ENCODE peak calls at places on chromosomes 4 and X, in five cellular contexts. One of them, this sample, is unnamed.

GRCh38 chr4:30912098-30912719 is 192.0 kb downstream of the PCDH7 start:
- DNase-seq in fibroblast of the aortic adventitia: peak
- DNase-seq in bronchial epithelial cell: peak
- DNase-seq in right atrium auricular region: no peak
- DNase-seq in nephron progenitor cell: no peak
- DNase-seq in this sample: no peak

GRCh38 chr4:84501721-84502267 is 2.7 kb upstream of the NKX6-1 start:
- DNase-seq in fibroblast of the aortic adventitia: no peak
- DNase-seq in nephron progenitor cell: peak
- DNase-seq in right atrium auricular region: no peak
- DNase-seq in bronchial epithelial cell: no peak
- DNase-seq in this sample: no peak

GRCh38 chr4:40750461-40751258 is 905 bp downstream of the NSUN7 start:
- DNase-seq in bronchial epithelial cell: peak
- DNase-seq in right atrium auricular region: no peak
- DNase-seq in nephron progenitor cell: peak
- DNase-seq in fibroblast of the aortic adventitia: peak
- DNase-seq in this sample: no peak

GRCh38 chrX:68671221-68671620 is 23.8 kb downstream of the STARD8 start:
- DNase-seq in nephron progenitor cell: no peak
- DNase-seq in right atrium auricular region: no peak
- DNase-seq in bronchial epithelial cell: no peak
- DNase-seq in fibroblast of the aortic adventitia: peak
- DNase-seq in this sample: no peak

GRCh38 chrX:105567046-105567445 is 255.3 kb upstream of the NRK start:
- DNase-seq in nephron progenitor cell: no peak
- DNase-seq in right atrium auricular region: no peak
- DNase-seq in fibroblast of the aortic adventitia: no peak
- DNase-seq in bronchial epithelial cell: no peak
- DNase-seq in this sample: no peak

GRCh38 chr4:177047070-177047850 is 254.5 kb upstream of the VEGFC start:
- DNase-seq in bronchial epithelial cell: peak
- DNase-seq in fibroblast of the aortic adventitia: peak
- DNase-seq in nephron progenitor cell: peak
- DNase-seq in right atrium auricular region: no peak
- DNase-seq in this sample: peak

GRCh38 chrX:101450951-101451350 is 34.3 kb upstream of the ARMCX4 start:
- DNase-seq in fibroblast of the aortic adventitia: peak
- DNase-seq in bronchial epithelial cell: no peak
- DNase-seq in right atrium auricular region: no peak
- DNase-seq in nephron progenitor cell: no peak
- DNase-seq in this sample: no peak

GRCh38 chrX:25524150-25524549 is 508.4 kb upstream of the ARX start:
- DNase-seq in right atrium auricular region: no peak
- DNase-seq in bronchial epithelial cell: peak
- DNase-seq in fibroblast of the aortic adventitia: peak
- DNase-seq in nephron progenitor cell: no peak
- DNase-seq in this sample: no peak

GRCh38 chr4:74408639-74409038 is 36.3 kb upstream of the AREG start:
- DNase-seq in right atrium auricular region: no peak
- DNase-seq in nephron progenitor cell: no peak
- DNase-seq in bronchial epithelial cell: peak
- DNase-seq in fibroblast of the aortic adventitia: peak
- DNase-seq in this sample: no peak

GRCh38 chr4:86759298-86759697 is 89.9 kb downstream of the SLC10A6 start:
- DNase-seq in right atrium auricular region: no peak
- DNase-seq in bronchial epithelial cell: no peak
- DNase-seq in nephron progenitor cell: no peak
- DNase-seq in fibroblast of the aortic adventitia: no peak
- DNase-seq in this sample: no peak

GRCh38 chr4:90120037-90120436 is 7.2 kb upstream of the CCSER1 start:
- DNase-seq in right atrium auricular region: no peak
- DNase-seq in fibroblast of the aortic adventitia: no peak
- DNase-seq in bronchial epithelial cell: no peak
- DNase-seq in nephron progenitor cell: no peak
- DNase-seq in this sample: no peak
- TF ChIP-seq CTCF in right atrium auricular region: no peak
- TF ChIP-seq CTCF in fibroblast of the aortic adventitia: no peak
- TF ChIP-seq CTCF in bronchial epithelial cell: peak
- TF ChIP-seq CTCF in nephron progenitor cell: no peak
- TF ChIP-seq CTCF in this sample: no peak

GRCh38 chr4:71259911-71260331 is 78.9 kb upstream of the SLC4A4 start:
- DNase-seq in fibroblast of the aortic adventitia: peak
- DNase-seq in right atrium auricular region: no peak
- DNase-seq in bronchial epithelial cell: peak
- DNase-seq in nephron progenitor cell: no peak
- DNase-seq in this sample: no peak

GRCh38 chr4:71259305-71259704 is 79.5 kb upstream of the SLC4A4 start:
- DNase-seq in bronchial epithelial cell: no peak
- DNase-seq in fibroblast of the aortic adventitia: no peak
- DNase-seq in nephron progenitor cell: no peak
- DNase-seq in right atrium auricular region: no peak
- DNase-seq in this sample: no peak

GRCh38 chr4:71260544-71260943 is 78.3 kb upstream of the SLC4A4 start:
- DNase-seq in fibroblast of the aortic adventitia: no peak
- DNase-seq in right atrium auricular region: no peak
- DNase-seq in nephron progenitor cell: no peak
- DNase-seq in bronchial epithelial cell: no peak
- DNase-seq in this sample: no peak

GRCh38 chr4:71257761-71258160 is 81.1 kb upstream of the SLC4A4 start:
- DNase-seq in bronchial epithelial cell: no peak
- DNase-seq in fibroblast of the aortic adventitia: no peak
- DNase-seq in right atrium auricular region: no peak
- DNase-seq in nephron progenitor cell: no peak
- DNase-seq in this sample: no peak

DNA sequence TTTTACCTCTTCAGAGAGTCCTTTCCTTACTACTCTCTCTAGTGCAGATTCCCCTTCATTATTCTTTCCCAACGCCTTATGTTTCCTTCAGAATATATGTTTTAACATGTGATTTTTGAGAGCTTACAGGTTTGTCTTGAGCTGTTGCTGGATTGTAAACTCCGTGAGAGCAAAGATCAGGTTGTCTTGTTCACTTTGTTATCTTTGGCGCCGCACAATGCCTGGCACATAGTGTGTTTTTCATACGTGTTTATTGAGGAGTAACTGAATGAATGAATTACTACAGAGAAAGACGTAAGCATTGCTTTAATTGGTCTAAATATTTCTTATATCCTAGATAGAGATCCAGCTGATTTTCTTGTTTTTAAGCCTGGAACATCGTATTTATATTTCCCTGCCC is 80.5 kb upstream of the SLC4A4 start:
- DNase-seq in fibroblast of the aortic adventitia: no peak
- DNase-seq in right atrium auricular region: no peak
- DNase-seq in nephron progenitor cell: no peak
- DNase-seq in bronchial epithelial cell: no peak
- DNase-seq in this sample: no peak
- TF ChIP-seq CTCF in fibroblast of the aortic adventitia: no peak
- TF ChIP-seq CTCF in right atrium auricular region: no peak
- TF ChIP-seq CTCF in nephron progenitor cell: no peak
- TF ChIP-seq CTCF in bronchial epithelial cell: no peak
- TF ChIP-seq CTCF in this sample: no peak

DNA sequence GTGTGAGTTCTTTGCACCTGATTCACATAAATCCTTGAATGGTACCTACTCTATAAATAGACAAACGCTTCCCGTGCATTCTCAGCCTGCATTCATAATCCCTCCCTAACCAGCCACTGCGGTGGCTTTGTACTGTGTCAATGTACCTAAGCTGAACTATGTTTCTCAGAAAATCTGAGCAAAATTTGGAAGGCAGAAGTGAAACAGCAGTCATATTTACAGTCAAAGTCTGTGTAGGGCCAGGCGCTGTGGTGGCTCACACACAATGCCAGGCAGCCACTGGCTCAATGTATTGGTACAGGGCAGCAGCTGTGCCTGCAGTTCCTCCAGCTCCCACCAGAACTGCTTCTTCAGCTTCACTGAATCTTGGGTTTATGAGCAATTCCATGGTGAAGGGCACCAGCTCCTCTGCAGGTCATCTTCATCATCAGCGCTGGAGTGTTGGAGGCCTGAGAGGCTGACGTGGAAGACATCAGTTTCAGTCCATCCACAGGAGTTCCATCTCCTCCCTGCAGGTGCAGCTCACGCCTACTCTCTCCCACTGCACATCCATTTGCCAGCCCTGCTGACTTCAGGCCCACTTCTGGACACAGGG is 32.3 kb upstream of the IRF2 start:
- DNase-seq in right atrium auricular region: no peak
- DNase-seq in fibroblast of the aortic adventitia: no peak
- DNase-seq in nephron progenitor cell: peak
- DNase-seq in bronchial epithelial cell: no peak
- DNase-seq in this sample: peak
- TF ChIP-seq CTCF in right atrium auricular region: no peak
- TF ChIP-seq CTCF in fibroblast of the aortic adventitia: peak
- TF ChIP-seq CTCF in nephron progenitor cell: peak
- TF ChIP-seq CTCF in bronchial epithelial cell: peak
- TF ChIP-seq CTCF in this sample: peak

DNA sequence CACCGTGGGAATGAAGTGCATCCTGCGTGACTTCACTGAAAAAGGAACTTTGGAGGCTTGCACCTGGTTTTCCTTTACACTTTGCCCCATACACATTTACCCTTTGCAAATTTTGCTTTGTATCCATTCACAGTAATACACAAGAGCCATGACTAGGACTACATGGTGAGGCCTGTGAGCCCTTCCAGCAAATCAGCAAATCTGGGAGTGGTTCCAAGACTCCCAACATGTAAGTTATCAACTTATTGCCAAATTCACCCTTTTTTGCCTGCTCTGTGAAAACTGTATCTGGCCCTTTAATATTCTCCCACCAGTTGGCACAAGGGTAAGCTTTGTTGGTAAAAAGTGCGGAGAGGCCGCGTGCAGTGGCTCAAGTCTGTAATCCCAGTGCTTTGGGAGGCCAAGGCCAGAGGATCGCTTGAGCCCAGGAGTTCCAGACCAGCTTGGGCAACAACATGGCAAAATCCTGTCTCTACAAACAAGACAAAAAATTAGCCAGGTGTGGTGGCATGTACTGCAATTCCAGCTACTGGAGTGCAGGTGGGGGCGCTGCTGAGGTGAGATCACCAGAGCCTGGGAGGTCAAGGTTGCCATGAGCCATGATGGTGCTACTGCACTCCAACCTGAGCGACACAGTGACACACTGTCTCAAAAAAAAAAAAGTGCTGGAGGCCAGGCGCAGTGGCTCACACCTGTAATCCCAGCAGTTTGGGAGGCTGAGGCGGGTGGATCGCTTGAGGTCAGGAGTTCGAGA is 5.0 kb downstream of the PRMT9 start:
- DNase-seq in right atrium auricular region: no peak
- DNase-seq in bronchial epithelial cell: no peak
- DNase-seq in nephron progenitor cell: no peak
- DNase-seq in fibroblast of the aortic adventitia: peak
- DNase-seq in this sample: no peak
- TF ChIP-seq CTCF in right atrium auricular region: no peak
- TF ChIP-seq CTCF in bronchial epithelial cell: peak
- TF ChIP-seq CTCF in nephron progenitor cell: no peak
- TF ChIP-seq CTCF in fibroblast of the aortic adventitia: no peak
- TF ChIP-seq CTCF in this sample: no peak

DNA sequence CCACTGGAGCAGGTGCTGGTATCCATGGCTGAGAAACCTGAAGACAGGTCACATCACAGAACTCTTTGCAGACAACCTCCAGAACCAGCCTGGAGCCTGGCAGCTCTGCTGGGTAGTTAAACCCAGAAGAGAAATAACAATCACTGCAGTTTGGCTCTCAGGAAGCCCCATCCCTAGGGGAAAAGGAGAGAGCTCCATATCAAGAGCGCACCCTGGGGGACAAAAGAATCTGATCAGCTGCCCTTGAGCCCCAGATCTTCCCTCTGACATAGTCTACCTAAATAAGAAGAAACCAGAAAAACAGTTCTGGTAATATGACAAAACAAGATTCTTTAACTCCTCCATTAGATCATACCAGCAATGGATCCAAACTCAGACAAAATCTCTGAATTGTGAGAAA is 823.2 kb upstream of the FRG1 start:
- DNase-seq in nephron progenitor cell: no peak
- DNase-seq in fibroblast of the aortic adventitia: no peak
- DNase-seq in bronchial epithelial cell: peak
- DNase-seq in right atrium auricular region: no peak
- DNase-seq in this sample: no peak
- TF ChIP-seq CTCF in nephron progenitor cell: no peak
- TF ChIP-seq CTCF in fibroblast of the aortic adventitia: no peak
- TF ChIP-seq CTCF in bronchial epithelial cell: no peak
- TF ChIP-seq CTCF in right atrium auricular region: no peak
- TF ChIP-seq CTCF in this sample: no peak

DNA sequence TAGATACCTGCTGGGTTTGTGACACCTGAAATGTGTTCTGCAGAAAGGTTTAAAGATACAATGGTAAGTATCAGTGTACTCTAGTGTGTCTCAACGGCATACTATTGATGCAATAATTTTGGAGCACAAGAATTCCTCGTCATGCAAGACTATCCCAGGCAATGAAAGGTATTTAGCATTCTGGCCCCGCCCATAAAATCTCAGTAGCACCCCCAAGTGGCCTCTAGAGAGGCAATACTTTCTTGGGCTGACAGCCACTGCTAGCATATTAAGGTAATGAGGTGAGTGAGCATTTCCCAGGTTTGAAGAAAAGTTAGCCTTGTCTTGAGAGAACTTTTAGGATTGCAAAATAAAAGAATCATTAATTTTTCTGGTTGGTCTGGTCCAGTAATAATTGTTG is 24.0 kb downstream of the TAB3 start:
- DNase-seq in fibroblast of the aortic adventitia: no peak
- DNase-seq in bronchial epithelial cell: peak
- DNase-seq in right atrium auricular region: no peak
- DNase-seq in nephron progenitor cell: peak
- DNase-seq in this sample: no peak
- TF ChIP-seq CTCF in fibroblast of the aortic adventitia: peak
- TF ChIP-seq CTCF in bronchial epithelial cell: peak
- TF ChIP-seq CTCF in right atrium auricular region: no peak
- TF ChIP-seq CTCF in nephron progenitor cell: no peak
- TF ChIP-seq CTCF in this sample: no peak

GRCh38 chr4:62415256-62415655 is 1215.1 kb downstream of the ADGRL3 start:
- DNase-seq in right atrium auricular region: no peak
- DNase-seq in fibroblast of the aortic adventitia: no peak
- DNase-seq in nephron progenitor cell: no peak
- DNase-seq in bronchial epithelial cell: no peak
- DNase-seq in this sample: no peak
- TF ChIP-seq CTCF in right atrium auricular region: no peak
- TF ChIP-seq CTCF in fibroblast of the aortic adventitia: no peak
- TF ChIP-seq CTCF in nephron progenitor cell: no peak
- TF ChIP-seq CTCF in bronchial epithelial cell: no peak
- TF ChIP-seq CTCF in this sample: no peak

GRCh38 chr4:76787898-76788297 is 110.0 kb downstream of the SOWAHB start:
- DNase-seq in fibroblast of the aortic adventitia: no peak
- DNase-seq in right atrium auricular region: no peak
- DNase-seq in bronchial epithelial cell: no peak
- DNase-seq in nephron progenitor cell: no peak
- DNase-seq in this sample: no peak

GRCh38 chr4:76792418-76792817 is 105.5 kb downstream of the SOWAHB start:
- DNase-seq in bronchial epithelial cell: no peak
- DNase-seq in right atrium auricular region: no peak
- DNase-seq in fibroblast of the aortic adventitia: no peak
- DNase-seq in nephron progenitor cell: no peak
- DNase-seq in this sample: no peak

GRCh38 chr4:76791479-76791878 is 106.5 kb downstream of the SOWAHB start:
- DNase-seq in nephron progenitor cell: no peak
- DNase-seq in fibroblast of the aortic adventitia: no peak
- DNase-seq in right atrium auricular region: no peak
- DNase-seq in bronchial epithelial cell: no peak
- DNase-seq in this sample: no peak

DNA sequence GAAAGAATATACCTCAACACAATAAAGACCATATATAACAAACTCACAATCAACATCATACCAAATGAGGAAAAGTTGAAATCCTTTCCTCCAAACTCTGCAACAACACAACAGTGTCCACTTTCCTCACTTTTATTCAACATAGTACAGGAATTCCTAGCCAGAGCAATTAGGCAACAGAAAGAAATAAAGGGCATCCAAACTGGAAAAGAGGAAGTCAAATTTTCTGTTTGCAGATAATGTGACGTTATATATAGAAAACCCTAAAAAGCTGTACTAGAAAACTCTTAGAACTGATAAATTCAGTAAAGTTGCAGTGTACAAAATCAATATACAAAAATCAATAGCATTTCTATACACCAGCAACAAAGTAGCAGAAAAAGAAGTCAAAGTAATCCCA is 107.6 kb downstream of the SOWAHB start:
- DNase-seq in bronchial epithelial cell: no peak
- DNase-seq in fibroblast of the aortic adventitia: no peak
- DNase-seq in nephron progenitor cell: no peak
- DNase-seq in right atrium auricular region: no peak
- DNase-seq in this sample: no peak
- TF ChIP-seq CTCF in bronchial epithelial cell: no peak
- TF ChIP-seq CTCF in fibroblast of the aortic adventitia: no peak
- TF ChIP-seq CTCF in nephron progenitor cell: no peak
- TF ChIP-seq CTCF in right atrium auricular region: no peak
- TF ChIP-seq CTCF in this sample: no peak

This sample was measured in Peyer's patch.